ENCODE peak calls at places on chromosomes 4 and X, in six cellular contexts. I is NCI-H2171 treated with DMSO at 0.1 percent for 48 hours; K is H4; E is stimulated activated naive CD8-positive, alpha-beta T cell treated with anti-CD3 and anti-CD28 coated beads, Interleukin-15, Interleukin-2, amounts not matched to agents 100 U/mL and 50 U/mL, for 24 hours; G is heart right ventricle; Z is neural crest cell. M is an unnamed sample.

GRCh38 chrX:456925-457768 is 70.4 kb upstream of the PPP2R3B start:
- DNase-seq in I (no peak), K (no peak), E (no peak), G (no peak), Z (no peak), M (no peak)

GRCh38 chr4:2289311-2289954 is 27.5 kb upstream of the MXD4 start:
- DNase-seq in I (no peak), K (no peak), E (peak), G (no peak), Z (no peak), M (no peak)

GRCh38 chr4:128244379-128244778 is 43.2 kb downstream of the PGRMC2 start:
- DNase-seq in I (no peak), K (no peak), E (no peak), G (no peak), Z (no peak), M (no peak)

GRCh38 chrX:13024911-13025454 is 19.4 kb downstream of the FAM9C start:
- DNase-seq in I (no peak), K (no peak), E (no peak), G (no peak), Z (no peak), M (no peak)

GRCh38 chrX:154374361-154375155 is at the start of gene FLNA:
- DNase-seq in I (no peak), K (no peak), E (peak), G (peak), Z (no peak), M (peak)

GRCh38 chr4:187478292-187479205 is 517.0 kb upstream of the ZFP42 start:
- DNase-seq in I (no peak), K (peak), E (no peak), G (no peak), Z (no peak), M (peak)

GRCh38 chr4:1031956-1032795 is 20.8 kb downstream of the FGFRL1 start:
- DNase-seq in I (no peak), K (no peak), E (no peak), G (no peak), Z (no peak), M (peak)

GRCh38 chr4:186345184-186345583 is 79.2 kb downstream of the F11 start:
- DNase-seq in I (no peak), K (no peak), E (no peak), G (no peak), Z (no peak), M (no peak)

GRCh38 chrX:118780915-118781314 is 42.7 kb upstream of the ZCCHC12 start:
- DNase-seq in I (no peak), K (no peak), E (no peak), G (no peak), Z (no peak), M (no peak)

GRCh38 chr4:175273995-175274753 is 356.0 kb downstream of the ADAM29 start:
- DNase-seq in I (no peak), K (no peak), E (no peak), G (no peak), Z (no peak), M (no peak)

GRCh38 chr4:85968945-85969830 is 390.7 kb downstream of the MAPK10 start:
- DNase-seq in I (peak), K (peak), E (no peak), G (no peak), Z (no peak), M (no peak)

GRCh38 chr4:148052448-148052847 is 320.6 kb downstream of the ARHGAP10 start:
- DNase-seq in I (peak), K (no peak), E (no peak), G (no peak), Z (no peak), M (no peak)

GRCh38 chrX:27438937-27439336 is 24.2 kb downstream of the PPP4R3C start:
- DNase-seq in I (no peak), K (no peak), E (no peak), G (no peak), Z (no peak), M (no peak)

GRCh38 chrX:48306175-48306574 is 50.3 kb downstream of the SSX3 start:
- DNase-seq in I (no peak), K (no peak), E (no peak), G (no peak), Z (no peak), M (no peak)

GRCh38 chrX:7145454-7145853 is 2.1 kb upstream of the STS start:
- DNase-seq in I (no peak), K (no peak), E (no peak), G (no peak), Z (no peak), M (no peak)

GRCh38 chr4:152686452-152687013 is 6.7 kb upstream of the TMEM154 start:
- DNase-seq in I (no peak), K (no peak), E (no peak), G (no peak), Z (no peak), M (no peak)

GRCh38 chrX:49058794-49059193 is at the start of gene CCDC120:
- DNase-seq in I (no peak), K (no peak), E (no peak), G (no peak), Z (no peak), M (no peak)

GRCh38 chr4:1569461-1570151 is 114.5 kb downstream of the FAM53A start:
- DNase-seq in I (no peak), K (no peak), E (no peak), G (peak), Z (no peak), M (no peak)

GRCh38 chrX:40094900-40095587 is 2.7 kb downstream of the BCOR start:
- DNase-seq in I (no peak), K (no peak), E (no peak), G (no peak), Z (no peak), M (no peak)

GRCh38 chr4:72430050-72430449 is 139.0 kb downstream of the ADAMTS3 start:
- DNase-seq in I (no peak), K (peak), E (no peak), G (no peak), Z (no peak), M (peak)

GRCh38 chr4:32140636-32141035 is 1420.5 kb downstream of the PCDH7 start:
- DNase-seq in I (no peak), K (peak), E (no peak), G (no peak), Z (no peak), M (peak)

GRCh38 chr4:7296661-7297335 is 104.5 kb downstream of the SORCS2 start:
- DNase-seq in I (no peak), K (no peak), E (no peak), G (no peak), Z (no peak), M (no peak)

GRCh38 chrX:16953606-16954211 is 7.3 kb downstream of the REPS2 start:
- DNase-seq in I (no peak), K (peak), E (no peak), G (no peak), Z (no peak), M (no peak)

GRCh38 chr4:126238010-126238409 is 923.3 kb downstream of the FAT4 start:
- DNase-seq in I (peak), K (no peak), E (no peak), G (no peak), Z (no peak), M (no peak)